ENCODE peak calls at places on chromosomes 5 and 9, in ten cellular contexts. L is AG10803; U is naive thymus-derived CD8-positive, alpha-beta T cell; B is esophagus muscularis mucosa; C is sciatic nerve; Q is ELF-1; F is CD4-positive, alpha-beta memory T cell; A is effector memory CD8-positive, alpha-beta T cell; P is IMR-90; D is stimulated activated CD4-positive, alpha-beta T cell treated with anti-CD3 and anti-CD28 coated beads, Interleukin-4, amount 100 ng/mL, for 4 hours. T is an unnamed sample.

GRCh38 chr9:83491995-83492394 is 46.2 kb downstream of the FRMD3 start:
- DNase-seq in Q (no peak), A (no peak), F (no peak), U (no peak), L (no peak), B (no peak), C (no peak), P (no peak), D (no peak), T (no peak)

GRCh38 chr5:77356740-77357139 is 135.4 kb downstream of the WDR41 start:
- DNase-seq in Q (peak), U (no peak), B (no peak), D (no peak), L (peak), C (no peak), F (no peak), A (no peak), P (peak), T (no peak)

GRCh38 chr9:98287383-98287782 is 31.9 kb upstream of the TBC1D2 start:
- DNase-seq in U (no peak), D (no peak), C (no peak), P (no peak), A (no peak), F (no peak), B (no peak), L (no peak), Q (peak), T (no peak)

GRCh38 chr5:167352801-167353200 is 938.6 kb upstream of the WWC1 start:
- DNase-seq in F (no peak), P (no peak), L (no peak), U (no peak), Q (no peak), A (no peak), D (no peak), C (no peak), B (no peak), T (no peak)

GRCh38 chr9:73761905-73762304 is 610.2 kb downstream of the ANXA1 start:
- DNase-seq in B (no peak), P (no peak), Q (no peak), L (no peak), D (no peak), A (no peak), F (no peak), U (no peak), C (no peak), T (no peak)

GRCh38 chr9:134816264-134816663 is 64.3 kb upstream of the FCN2 start:
- DNase-seq in L (no peak), C (no peak), A (no peak), D (no peak), P (no peak), Q (no peak), F (no peak), U (no peak), B (no peak), T (no peak)

GRCh38 chr5:155729684-155730059 is 597.3 kb upstream of the SGCD start:
- DNase-seq in U (no peak), A (no peak), C (peak), D (no peak), Q (no peak), F (no peak), P (no peak), B (no peak), L (peak), T (peak)

GRCh38 chr5:140108093-140109049 is 5.5 kb upstream of the PURA start:
- DNase-seq in B (no peak), Q (peak), D (no peak), A (no peak), P (no peak), L (no peak), U (peak), F (peak), C (peak), T (peak)

GRCh38 chr5:168782172-168782571 is 203.0 kb upstream of the PANK3 start:
- DNase-seq in P (no peak), U (no peak), A (no peak), F (no peak), L (no peak), B (no peak), C (no peak), Q (peak), D (no peak), T (no peak)

T was measured in mucosa of descending colon.